ENCODE peak calls at places on chromosome 10, in seven cellular contexts. B is HepG2, J is stomach, X is heart left ventricle, F is uterus, Z is NB4, M is GM12878. Y is an unnamed sample.
A peak's percentile ranks its signal among the peaks of the same experiment; 100 is the strongest.

GRCh38 chr10:97852277-97852676 is 2.6 kb downstream of the GOLGA7B start:
- DNase-seq in J (no peak), Z (no peak), B (no peak), F (no peak), X (no peak), M (no peak), Y (no peak)

GRCh38 chr10:119191881-119192280 is 13.3 kb upstream of the PRDX3 start:
- DNase-seq in J (no peak), X (no peak), F (no peak), M (no peak), Z (no peak), B (no peak), Y (no peak)

GRCh38 chr10:91088300-91089140 is 131.9 kb upstream of the PCGF5 start:
- DNase-seq in M (no peak), J (no peak), X (peak; percentile 47), Z (peak; percentile 42), F (no peak), B (peak; percentile 30), Y (no peak)

GRCh38 chr10:60524541-60524940 is 134.9 kb upstream of the ANK3 start:
- DNase-seq in Z (peak; percentile 33), J (no peak), F (no peak), X (no peak), B (no peak), M (no peak), Y (no peak)

GRCh38 chr10:85916999-85917573 is 449.5 kb downstream of the GRID1 start:
- DNase-seq in J (no peak), Z (no peak), F (no peak), B (no peak), M (no peak), X (no peak), Y (no peak)

GRCh38 chr10:127338391-127339108 is 142.2 kb upstream of the INSYN2A start:
- DNase-seq in B (no peak), X (no peak), F (peak; percentile 23), Z (no peak), M (no peak), J (no peak), Y (no peak)

GRCh38 chr10:98289802-98290209 is 21.8 kb upstream of the LOXL4 start:
- DNase-seq in B (no peak), Z (no peak), J (no peak), X (no peak), M (no peak), F (no peak), Y (no peak)

GRCh38 chr10:87594864-87595263 is 64.8 kb upstream of the PAPSS2 start:
- DNase-seq in X (no peak), B (no peak), Z (no peak), F (no peak), J (no peak), M (no peak), Y (no peak)

GRCh38 chr10:104920476-104920875 is 279.4 kb downstream of the SORCS3 start:
- DNase-seq in M (no peak), X (no peak), F (no peak), B (no peak), J (no peak), Z (no peak), Y (no peak)

GRCh38 chr10:132040046-132040445 is 25.7 kb upstream of the JAKMIP3 start:
- DNase-seq in J (no peak), M (no peak), Z (no peak), F (no peak), B (no peak), X (no peak), Y (no peak)

GRCh38 chr10:120514959-120515358 is 57.9 kb downstream of the PLPP4 start:
- DNase-seq in Z (no peak), F (no peak), X (no peak), J (no peak), M (no peak), B (no peak), Y (no peak)

GRCh38 chr10:133007360-133007858 is 65.0 kb upstream of the CFAP46 start:
- DNase-seq in F (no peak), J (no peak), M (no peak), X (no peak), Z (no peak), B (no peak), Y (no peak)

GRCh38 chr10:72298774-72299519 is 25.2 kb downstream of the DDIT4 start:
- DNase-seq in Z (no peak), M (no peak), J (no peak), F (no peak), X (no peak), B (no peak), Y (no peak)

GRCh38 chr10:72308320-72308987 is 34.7 kb downstream of the DDIT4 start:
- DNase-seq in Z (peak; percentile 93), M (no peak), X (peak; percentile 67), F (peak; percentile 66), B (peak; percentile 64), J (peak; percentile 57), Y (no peak)

GRCh38 chr10:72306215-72306760 is 32.6 kb downstream of the DDIT4 start:
- DNase-seq in M (no peak), B (no peak), J (no peak), Z (no peak), X (no peak), F (no peak), Y (no peak)

GRCh38 chr10:72297968-72298773 is 24.4 kb downstream of the DDIT4 start:
- DNase-seq in F (peak; percentile 97), J (peak; percentile 98), B (no peak), X (peak; percentile 99), Z (peak; percentile 97), M (peak; percentile 91), Y (peak; percentile 95)

GRCh38 chr10:72303424-72304128 is 29.9 kb downstream of the DDIT4 start:
- DNase-seq in M (no peak), X (no peak), B (no peak), J (no peak), F (no peak), Z (no peak), Y (peak; percentile 51)
- H3K4me3 ChIP-seq in M (no peak overlapping the region), X (no peak overlapping the region), B (no peak overlapping the region), J (no peak overlapping the region), F (no peak overlapping the region), Z (no peak overlapping the region), Y (no peak overlapping the region)

GRCh38 chr10:93447970-93448369 is 34.2 kb downstream of the MYOF start:
- DNase-seq in B (no peak), X (no peak), F (no peak), Z (no peak), J (no peak), M (no peak), Y (no peak)

GRCh38 chr10:93445978-93446720 is 36.0 kb downstream of the MYOF start:
- DNase-seq in F (no peak), X (no peak), Z (no peak), M (no peak), B (no peak), J (no peak), Y (no peak)

GRCh38 chr10:93447019-93447418 is 35.1 kb downstream of the MYOF start:
- DNase-seq in F (no peak), B (no peak), J (no peak), Z (no peak), M (no peak), X (no peak), Y (no peak)

GRCh38 chr10:93440591-93441012 is 41.5 kb downstream of the MYOF start:
- DNase-seq in Z (no peak), J (no peak), X (no peak), M (no peak), B (no peak), F (no peak), Y (no peak)

GRCh38 chr10:93445097-93445960 is 36.8 kb downstream of the MYOF start:
- DNase-seq in Z (no peak), F (peak; percentile 91), B (peak; percentile 97), M (no peak), J (peak; percentile 97), X (peak; percentile 83), Y (peak; percentile 87)
- TF ChIP-seq POLR2A in Z (no peak), F (peak; percentile 43), B (no peak), M (no peak), J (no peak), X (no peak), Y (peak; percentile 28)

DNA sequence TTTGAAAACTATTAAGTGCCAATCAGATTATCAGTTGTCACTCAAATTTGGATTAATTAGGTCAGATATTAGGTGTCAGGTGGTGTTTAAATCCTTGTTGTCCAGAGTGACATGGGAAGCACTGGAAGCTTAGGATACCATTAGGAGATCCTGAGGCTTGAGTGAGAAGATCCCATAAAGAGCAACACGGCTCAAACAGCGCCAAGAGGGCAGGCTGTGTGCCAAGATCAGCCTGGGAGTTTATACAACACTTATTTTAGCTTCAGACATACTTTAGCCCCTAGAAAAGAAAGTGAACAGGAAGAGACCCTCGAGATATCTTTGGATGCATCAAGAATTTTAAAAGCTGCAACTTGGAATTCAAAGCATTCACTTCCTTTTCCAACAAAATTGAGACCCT is 14.2 kb upstream of the ACTA2 start:
- DNase-seq in J (no peak), B (no peak), Z (no peak), X (no peak), F (peak; percentile 68), M (no peak), Y (no peak)
- H3K4me3 ChIP-seq in J (no peak overlapping the region), B (no peak overlapping the region), Z (no peak overlapping the region), X (no peak overlapping the region), F (no peak overlapping the region), M (no peak overlapping the region), Y (no peak overlapping the region)

GRCh38 chr10:70131560-70131937 is 1.1 kb downstream of the AIFM2 start:
- DNase-seq in F (no peak), X (no peak), M (no peak), B (no peak), J (no peak), Z (no peak), Y (peak; percentile 43)

GRCh38 chr10:70135046-70135445 is 2.4 kb upstream of the AIFM2 start:
- DNase-seq in F (peak; percentile 3), Z (no peak), B (no peak), J (peak; percentile 11), X (no peak), M (no peak), Y (no peak)

GRCh38 chr10:70130878-70131559 is 1.6 kb downstream of the AIFM2 start:
- DNase-seq in X (no peak), M (no peak), B (peak; percentile 90), F (no peak), J (no peak), Z (no peak), Y (peak; percentile 53)

GRCh38 chr10:70135684-70136083 is 3.1 kb upstream of the AIFM2 start:
- DNase-seq in X (no peak), Z (no peak), M (no peak), J (peak; percentile 20), B (no peak), F (peak; percentile 5), Y (no peak)

DNA sequence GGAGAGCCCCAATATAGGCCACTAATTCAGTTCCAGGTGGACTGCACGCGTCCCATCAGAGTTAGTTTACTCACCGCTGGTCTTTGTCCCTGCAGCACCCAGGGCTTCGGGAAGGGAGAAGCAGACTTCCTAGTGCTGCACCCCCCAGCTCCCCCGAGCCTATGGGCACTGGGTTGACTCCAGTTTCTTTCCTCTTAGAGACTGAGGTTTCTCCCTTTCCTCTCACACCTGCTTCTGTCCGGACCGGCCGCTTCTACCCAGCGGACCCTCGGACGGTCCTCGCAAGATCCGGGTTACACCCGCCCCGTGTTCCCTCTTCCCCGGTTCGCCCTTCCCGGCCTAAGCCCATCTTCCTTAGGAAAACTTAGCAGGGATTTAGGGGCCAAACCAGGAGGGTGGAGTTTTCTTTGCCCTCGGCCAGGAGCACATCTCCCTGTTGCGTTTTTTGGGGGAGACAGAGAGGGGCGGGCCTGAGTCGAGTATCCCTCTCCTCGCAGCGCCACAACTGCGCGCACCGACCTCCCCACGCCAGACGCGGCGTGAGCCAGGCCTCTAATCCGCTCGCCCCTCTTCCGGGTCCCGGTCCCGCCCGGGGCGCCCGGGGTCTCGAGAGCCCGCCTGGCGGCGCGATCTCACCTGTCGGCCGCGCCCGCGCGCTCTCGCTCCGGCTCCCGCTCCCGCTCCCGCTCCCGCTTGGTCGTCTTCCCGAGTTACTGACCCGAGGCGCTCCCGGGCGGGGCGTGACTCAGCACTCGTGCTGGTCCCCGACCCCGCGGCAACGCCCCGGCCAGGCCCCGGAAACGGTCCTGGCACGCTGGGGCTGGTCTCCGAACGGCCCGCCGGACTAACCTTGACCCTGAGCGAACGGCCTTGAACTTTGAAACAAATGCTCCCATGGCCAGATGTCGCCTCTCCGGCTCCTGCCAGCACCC is at the start of gene AIFM2:
- DNase-seq in Z (no peak), X (peak; percentile 79), M (no peak), F (peak; percentile 75), B (peak; percentile 80), J (peak; percentile 89), Y (peak; percentile 35)
- TF ChIP-seq POLR2A in Z (no peak), X (no peak), M (peak; percentile 88), F (no peak), B (peak; percentile 53), J (peak; percentile 49), Y (peak; percentile 82)